ENCODE peak calls at places on chromosomes 1 and 21, in four cellular contexts. E is IMR-90, V is adrenal gland, W is thoracic aorta. A is an unnamed sample.

GRCh38 chr1:209674957-209675566 is at the start of gene G0S2:
- DNase-seq in E (peak; percentile 21), V (peak; percentile 92), W (no peak), A (no peak)

GRCh38 chr1:245292571-245292970 is 137.8 kb downstream of the KIF26B start:
- DNase-seq in E (no peak), V (no peak), W (no peak), A (no peak)

GRCh38 chr1:190320952-190321351 is 156.7 kb downstream of the BRINP3 start:
- DNase-seq in E (peak; percentile 63), V (no peak), W (no peak), A (no peak)

GRCh38 chr1:2861143-2861987 is 59.9 kb upstream of the TTC34 start:
- DNase-seq in E (no peak), V (no peak), W (no peak), A (no peak)

GRCh38 chr1:115073298-115074087 is 15.8 kb downstream of the TSPAN2 start:
- DNase-seq in E (no peak), V (no peak), W (no peak), A (no peak)

GRCh38 chr21:42277593-42277992 is 37.6 kb downstream of the TFF3 start:
- DNase-seq in E (peak; percentile 39), V (no peak), W (no peak), A (no peak)

GRCh38 chr1:56028244-56028643 is 551.1 kb downstream of the PLPP3 start:
- DNase-seq in E (no peak), V (no peak), W (no peak), A (no peak)

GRCh38 chr1:228490120-228491078 is 3.2 kb downstream of the RNF187 start:
- DNase-seq in E (peak; percentile 53), V (peak; percentile 70), W (no peak), A (no peak)

GRCh38 chr1:5720936-5721335 is 271.3 kb downstream of the NPHP4 start:
- DNase-seq in E (no peak), V (no peak), W (no peak), A (no peak)

GRCh38 chr1:220769205-220769604 is 17.5 kb upstream of the MTARC1 start:
- DNase-seq in E (no peak), V (no peak), W (no peak), A (no peak)

GRCh38 chr21:14010729-14011128 is 200.0 kb downstream of the LIPI start:
- DNase-seq in E (no peak), V (no peak), W (no peak), A (no peak)

GRCh38 chr21:37357691-37358090 is 8.9 kb upstream of the DYRK1A start:
- DNase-seq in E (no peak), V (no peak), W (no peak), A (no peak)

GRCh38 chr1:168637350-168637991 is 61.1 kb downstream of the XCL1 start:
- DNase-seq in E (peak; percentile 38), V (no peak), W (no peak), A (no peak)

GRCh38 chr21:21046063-21046462 is 47.9 kb downstream of the NCAM2 start:
- DNase-seq in E (no peak), V (no peak), W (no peak), A (no peak)

GRCh38 chr1:18705811-18706210 is 75.2 kb downstream of the PAX7 start:
- DNase-seq in E (no peak), V (no peak), W (no peak), A (no peak)

GRCh38 chr1:15523104-15523921 is 702 bp downstream of the CASP9 start:
- DNase-seq in E (no peak), V (no peak), W (no peak), A (no peak)

GRCh38 chr1:222225171-222225570 is 322.7 kb downstream of the HHIPL2 start:
- DNase-seq in E (peak; percentile 18), V (no peak), W (no peak), A (no peak)

GRCh38 chr1:30732277-30732996 is 9.1 kb upstream of the MATN1 start:
- DNase-seq in E (peak; percentile 18), V (no peak), W (no peak), A (no peak)

GRCh38 chr1:81907569-81907968 is 106.8 kb downstream of the ADGRL2 start:
- DNase-seq in E (no peak), V (no peak), W (no peak), A (no peak)

GRCh38 chr1:246324711-246325110 is 182.4 kb downstream of the SMYD3 start:
- DNase-seq in E (peak; percentile 72), V (no peak), W (no peak), A (no peak)

GRCh38 chr1:31934251-31934650 is 3.9 kb downstream of the PTP4A2 start:
- DNase-seq in E (no peak), V (no peak), W (no peak), A (no peak)

GRCh38 chr1:31932491-31933316 is 5.5 kb downstream of the PTP4A2 start:
- DNase-seq in E (peak; percentile 41), V (no peak), W (no peak), A (no peak)

GRCh38 chr1:31931241-31932225 is 6.6 kb downstream of the PTP4A2 start:
- DNase-seq in E (peak; percentile 67), V (no peak), W (no peak), A (no peak)

GRCh38 chr1:31927661-31927980 is 10.5 kb downstream of the PTP4A2 start:
- DNase-seq in E (no peak), V (no peak), W (no peak), A (no peak)

DNA sequence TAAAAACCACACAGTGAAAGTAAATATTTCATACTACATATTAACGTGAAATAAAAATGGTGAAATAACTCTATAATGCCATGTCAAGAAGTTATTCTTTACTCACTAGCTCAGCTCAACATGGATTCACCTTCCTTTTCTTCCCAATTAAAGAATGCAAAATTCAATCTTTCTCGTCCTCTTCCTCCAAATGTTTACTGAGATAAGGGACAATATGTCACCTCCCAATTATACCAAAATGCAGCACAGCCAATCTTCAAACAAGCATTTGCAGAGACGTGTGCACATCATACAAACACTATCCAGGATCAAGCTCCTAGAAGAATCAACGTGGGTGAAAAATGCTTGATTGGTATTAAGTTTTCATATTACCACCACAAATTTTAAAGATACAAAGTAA is 7.3 kb downstream of the PTP4A2 start:
- DNase-seq in E (no peak), V (no peak), W (no peak), A (no peak)
- H3K4me1 ChIP-seq in E (peaks cover 20% of the 10 kb centered on the region), V (peaks cover 100% of the 10 kb centered on the region), W (peaks cover 92% of the 10 kb centered on the region), A (peaks cover 2% of the 10 kb centered on the region)

GRCh38 chr1:152374451-152374850 is 14.6 kb upstream of the FLG2 start:
- DNase-seq in E (no peak), V (no peak), W (no peak), A (no peak)
- H3K9me3 ChIP-seq in E (no peaks in the 10 kb centered on the region), V (no peaks in the 10 kb centered on the region), W (peaks cover 6% of the 10 kb centered on the region), A (peaks cover 1% of the 10 kb centered on the region)

DNA sequence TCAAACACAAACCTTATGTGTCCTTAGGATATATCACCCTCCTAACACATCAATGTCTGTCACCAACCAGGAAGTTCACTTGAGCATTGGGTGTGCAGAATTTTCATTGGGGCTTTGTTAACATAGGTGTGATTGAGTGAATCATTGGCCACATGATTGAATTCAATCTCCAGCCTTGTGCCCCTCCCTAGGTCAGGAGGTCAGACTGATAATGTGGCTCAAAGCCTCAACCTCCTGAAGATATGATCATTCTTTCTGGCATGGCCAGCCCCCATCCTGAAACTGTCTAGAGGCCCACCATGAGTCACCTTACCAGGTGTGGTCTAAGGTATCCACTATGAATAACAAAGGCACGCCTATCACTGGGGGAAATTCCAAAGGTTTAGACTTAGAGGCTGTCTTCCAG is 90.1 kb downstream of the PKN2 start:
- DNase-seq in E (no peak), V (no peak), W (no peak), A (no peak)
- H3K4me1 ChIP-seq in E (no peaks in the 10 kb centered on the region), V (no peaks in the 10 kb centered on the region), W (no peaks in the 10 kb centered on the region), A (no peaks in the 10 kb centered on the region)

GRCh38 chr21:44649701-44650100 is 3.5 kb downstream of the KRTAP10-11 start:
- DNase-seq in E (no peak), V (no peak), W (no peak), A (no peak)

GRCh38 chr21:44648557-44649311 is 2.5 kb downstream of the KRTAP10-11 start:
- DNase-seq in E (no peak), V (no peak), W (no peak), A (no peak)

GRCh38 chr21:44650973-44651675 is 3.3 kb downstream of the KRTAP12-4 start:
- DNase-seq in E (no peak), V (no peak), W (no peak), A (no peak)

GRCh38 chr21:44653123-44653522 is 1.3 kb downstream of the KRTAP12-4 start:
- DNase-seq in E (no peak), V (no peak), W (no peak), A (no peak)

GRCh38 chr21:44650265-44650972 is 4.0 kb downstream of the KRTAP12-4 start:
- DNase-seq in E (no peak), V (no peak), W (no peak), A (no peak)
- H3K9me3 ChIP-seq in E (peaks cover 2% of the 10 kb centered on the region), V (no peaks in the 10 kb centered on the region), W (no peaks in the 10 kb centered on the region), A (peaks cover 8% of the 10 kb centered on the region)

DNA sequence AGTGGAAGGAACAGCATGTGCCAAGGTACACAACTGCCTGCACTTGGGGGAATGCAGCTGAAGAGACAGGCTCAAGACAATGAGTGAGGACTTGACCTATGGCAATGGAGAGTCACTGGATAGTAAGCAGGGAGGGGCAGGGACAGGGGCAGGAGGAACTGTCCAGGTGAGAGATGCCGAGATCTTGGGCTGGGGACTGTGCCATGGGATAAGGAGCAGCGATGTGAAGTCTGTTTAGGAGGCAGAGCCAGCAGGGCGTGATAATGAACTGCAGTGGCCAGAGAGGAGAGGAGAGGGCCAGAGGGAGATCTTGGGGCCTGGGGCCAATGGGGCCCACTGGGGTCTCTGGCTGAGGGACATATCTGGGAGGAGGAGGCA is 17.8 kb upstream of the EPB41 start:
- DNase-seq in E (no peak), V (no peak), W (no peak), A (no peak)
- H3K4me1 ChIP-seq in E (no peaks in the 10 kb centered on the region), V (peaks cover 21% of the 10 kb centered on the region), W (peaks cover 23% of the 10 kb centered on the region), A (no peaks in the 10 kb centered on the region)

DNA sequence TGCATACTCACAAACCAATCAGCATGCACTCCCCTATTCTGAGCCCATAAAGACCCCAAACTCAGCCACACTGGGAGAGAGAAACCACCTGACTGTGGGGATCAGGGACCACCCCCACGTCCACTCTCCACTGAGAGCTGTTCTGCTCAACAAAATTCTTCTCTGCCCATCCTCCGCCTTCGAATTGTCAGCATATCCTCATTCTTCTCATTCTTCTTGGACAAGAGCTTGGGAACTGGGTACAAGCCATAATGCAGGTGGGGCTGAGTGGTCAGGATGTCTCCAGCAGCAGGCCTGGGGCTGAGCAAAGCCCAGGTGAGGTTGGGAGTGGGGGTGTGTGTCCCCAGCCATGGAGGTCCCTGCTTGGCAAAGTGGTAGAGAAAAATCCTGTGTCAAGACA is 34.6 kb upstream of the IFNGR2 start:
- DNase-seq in E (no peak), V (no peak), W (no peak), A (no peak)
- H3K9me3 ChIP-seq in E (peaks cover 28% of the 10 kb centered on the region), V (no peaks in the 10 kb centered on the region), W (peaks cover 22% of the 10 kb centered on the region), A (peaks cover 6% of the 10 kb centered on the region)

DNA sequence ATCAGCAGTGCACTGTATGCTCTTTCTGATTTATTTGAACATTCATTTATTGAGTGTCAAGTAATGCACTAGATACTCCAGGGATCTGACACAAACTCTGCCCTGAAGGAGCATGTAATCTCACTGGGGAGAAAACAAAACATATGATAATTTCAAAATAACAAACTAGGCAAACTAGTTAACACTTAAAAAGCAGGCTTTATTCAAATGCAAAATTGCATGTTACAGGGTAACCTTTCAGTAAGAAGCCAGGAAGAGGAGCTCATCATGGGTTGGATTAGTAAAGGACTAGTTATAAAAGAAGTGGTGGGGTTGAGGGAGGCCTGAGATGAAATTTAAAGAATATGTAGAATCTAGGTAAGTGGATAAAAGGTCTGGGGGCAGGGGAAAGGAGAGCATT is 20.9 kb downstream of the SELL start:
- DNase-seq in E (no peak), V (no peak), W (no peak), A (no peak)
- H3K4me1 ChIP-seq in E (no peaks in the 10 kb centered on the region), V (no peaks in the 10 kb centered on the region), W (no peaks in the 10 kb centered on the region), A (no peaks in the 10 kb centered on the region)

A was measured in breast epithelium.